ENCODE peak calls at places on chromosomes 2 and 18, in four cellular contexts. V is H1, W is mesenchymal stem cell, A is neuronal stem cell. T is an unnamed sample.

GRCh38 chr2:120142528-120143261 is 80.5 kb downstream of the TMEM185B start:
- DNase-seq in V (no peak), W (no peak), A (no peak), T (no peak)

GRCh38 chr2:240300261-240300821 is 135.1 kb upstream of the GPC1 start:
- DNase-seq in V (no peak), W (no peak), A (no peak), T (peak; percentile 27)

GRCh38 chr2:19358242-19359020 is at the start of gene OSR1:
- DNase-seq in V (no peak), W (peak; percentile 59), A (peak; percentile 84), T (peak; percentile 85)

GRCh38 chr18:48929951-48930713 is 20.6 kb downstream of the SMAD7 start:
- DNase-seq in V (no peak), W (peak; percentile 95), A (no peak), T (no peak)

GRCh38 chr2:109736177-109736827 is 57.8 kb upstream of the RGPD5 start:
- DNase-seq in V (no peak), W (peak; percentile 74), A (peak; percentile 36), T (peak; percentile 55)

GRCh38 chr2:219706823-219707281 is 79.4 kb downstream of the SLC4A3 start:
- DNase-seq in V (no peak), W (no peak), A (no peak), T (no peak)

GRCh38 chr18:8139971-8140406 is 469.2 kb upstream of the RAB12 start:
- DNase-seq in V (no peak), W (no peak), A (no peak), T (no peak)

GRCh38 chr2:8352300-8352699 is 329.6 kb upstream of the ID2 start:
- DNase-seq in V (no peak), W (no peak), A (no peak), T (no peak)

GRCh38 chr2:23900927-23901322 is 26.0 kb downstream of the ATAD2B start:
- DNase-seq in V (no peak), W (peak; percentile 90), A (no peak), T (no peak)

GRCh38 chr2:196821195-196821594 is 12.0 kb upstream of the C2orf66 start:
- DNase-seq in V (no peak), W (peak; percentile 38), A (no peak), T (no peak)

GRCh38 chr18:78992041-78992735 is 12.6 kb downstream of the SALL3 start:
- DNase-seq in V (no peak), W (no peak), A (no peak), T (no peak)

GRCh38 chr2:97267411-97268074 is 154.6 kb downstream of the ANKRD36 start:
- DNase-seq in V (no peak), W (no peak), A (no peak), T (peak; percentile 21)
- H2BK120ac ChIP-seq in V (no peak overlapping the region), W (no peak overlapping the region), A (no peak overlapping the region), T (no peak overlapping the region)

DNA sequence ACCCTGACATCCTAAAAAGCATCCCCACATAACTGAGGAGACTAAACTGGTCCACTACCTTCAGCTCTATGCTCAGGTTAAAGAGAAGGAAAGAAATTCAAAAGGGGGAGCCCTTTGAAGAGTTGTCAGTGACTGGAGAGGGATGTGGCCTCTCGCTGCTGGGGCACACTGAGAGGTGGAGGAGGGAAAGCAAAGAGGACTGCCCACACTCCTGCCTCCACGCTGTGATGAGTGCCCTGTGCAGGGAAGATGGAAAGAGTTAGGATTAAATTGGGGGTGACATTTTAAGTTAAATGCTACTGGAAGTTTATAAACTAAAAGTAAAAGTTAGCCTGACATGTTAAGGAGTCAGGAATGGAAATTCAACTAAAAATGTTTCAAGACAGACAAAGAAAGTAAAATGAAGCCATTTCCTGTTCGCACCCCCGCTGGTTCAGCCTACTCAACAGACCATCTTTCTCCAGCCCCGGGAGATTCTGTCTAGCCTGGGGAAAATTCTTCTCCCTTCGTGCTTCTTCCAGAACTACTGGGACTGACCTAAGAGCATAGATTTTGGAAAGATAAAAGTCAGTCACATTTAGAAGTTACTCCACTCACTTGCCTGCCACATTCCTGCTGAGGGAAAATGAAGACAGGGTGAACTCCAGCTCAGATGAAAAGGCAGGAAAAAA is 17.8 kb upstream of the INO80C start:
- DNase-seq in V (no peak), W (no peak), A (no peak), T (no peak)
- H2BK120ac ChIP-seq in V (no peak overlapping the region), W (no peak overlapping the region), A (no peak overlapping the region), T (no peak overlapping the region)

DNA sequence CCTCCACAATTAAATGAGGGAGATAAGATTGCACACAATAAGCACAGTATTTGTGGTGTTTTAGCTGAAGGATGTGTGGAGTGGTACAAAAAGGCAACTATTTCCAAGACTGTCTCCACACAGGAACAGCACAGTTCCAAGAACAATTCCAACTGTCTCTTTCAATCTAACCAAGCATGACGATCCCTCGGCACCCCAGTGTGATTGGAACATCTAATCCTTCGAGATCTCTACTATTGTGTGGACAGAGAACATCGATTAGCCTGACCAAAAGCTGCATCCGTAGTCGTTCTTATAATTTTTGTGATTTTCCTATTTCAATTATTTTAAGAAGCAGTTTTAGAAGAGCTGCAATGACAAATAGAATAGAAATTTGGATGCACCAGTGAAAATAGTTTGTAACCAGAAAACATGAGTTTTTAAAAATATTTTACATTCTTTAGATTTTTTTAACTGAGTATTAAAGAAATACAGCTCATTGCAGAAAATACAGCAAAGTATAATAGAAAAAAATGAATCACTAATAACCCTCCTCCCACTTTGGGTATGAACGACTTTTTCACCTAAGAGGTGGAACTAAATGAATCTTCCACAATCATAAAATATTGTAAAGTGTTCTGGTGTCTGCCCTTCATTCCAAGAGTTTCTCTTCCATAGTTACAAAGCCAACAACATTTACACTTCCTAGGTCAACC is 76.4 kb upstream of the CABLES1 start:
- DNase-seq in V (no peak), W (no peak), A (no peak), T (no peak)
- H2BK120ac ChIP-seq in V (no peak overlapping the region), W (no peak overlapping the region), A (no peak overlapping the region), T (no peak overlapping the region)

DNA sequence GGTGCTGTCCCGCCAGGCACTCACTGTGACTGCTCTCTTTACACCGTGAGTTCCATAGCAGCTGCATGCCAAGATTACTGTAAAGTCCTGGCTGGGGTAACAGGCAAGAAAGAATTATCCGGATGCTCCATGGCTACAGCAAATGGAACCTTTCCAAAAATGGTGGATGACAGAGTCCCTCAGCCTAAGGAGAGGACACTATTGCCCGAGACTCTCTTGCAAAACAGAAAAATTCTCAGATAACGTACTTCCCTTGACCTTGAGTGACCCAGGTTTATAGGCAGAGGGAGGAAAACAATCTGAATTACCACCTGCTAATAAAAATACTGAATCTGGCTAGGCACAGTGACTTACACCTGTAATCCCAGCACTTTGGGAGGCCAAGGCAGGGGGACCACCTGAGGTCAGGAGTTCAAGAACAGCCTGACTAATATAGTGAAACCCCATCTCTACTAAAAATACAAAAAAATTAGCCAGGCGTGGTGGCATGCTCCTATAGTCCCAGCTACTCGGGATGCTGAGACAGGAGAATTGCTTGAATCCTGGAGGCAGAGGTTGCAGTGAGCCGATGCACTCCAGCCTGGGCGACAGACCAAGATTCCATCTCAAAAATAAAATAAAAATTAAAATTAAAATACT is 4.5 kb downstream of the CYS1 start:
- DNase-seq in V (no peak), W (no peak), A (no peak), T (no peak)
- H2BK120ac ChIP-seq in V (no peak overlapping the region), W (no peak overlapping the region), A (no peak overlapping the region), T (no peak overlapping the region)

DNA sequence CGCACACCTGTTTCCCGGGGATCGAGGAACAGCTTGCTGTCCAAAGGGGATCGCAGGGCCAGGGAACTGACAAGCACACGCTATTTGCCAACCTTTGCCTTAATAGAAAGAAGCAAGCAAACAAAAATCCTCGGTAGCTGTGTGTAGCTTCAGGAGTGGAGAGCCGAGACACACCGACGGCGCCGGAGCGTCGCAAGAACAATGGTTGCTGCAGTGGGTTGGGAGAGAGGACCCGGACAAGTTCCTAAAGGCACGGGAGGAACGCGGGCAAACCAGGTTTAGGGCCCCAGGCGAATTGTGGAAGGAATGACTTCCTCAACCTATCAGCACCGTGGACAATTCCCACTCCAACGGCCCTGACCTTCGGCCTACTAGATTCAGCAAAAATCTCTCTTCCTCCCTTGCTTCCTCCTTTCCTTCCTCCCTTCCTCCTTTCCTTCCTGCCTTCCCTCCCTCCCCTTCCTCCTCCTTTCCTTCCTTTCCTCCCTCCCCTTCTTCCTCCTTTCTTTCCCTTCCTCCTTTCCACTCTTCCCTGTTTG is 4.9 kb upstream of the NEUROD1 start:
- DNase-seq in V (no peak), W (no peak), A (no peak), T (peak; percentile 64)
- H2BK120ac ChIP-seq in V (no peak overlapping the region), W (no peak overlapping the region), A (no peak overlapping the region), T (no peak overlapping the region)

GRCh38 chr2:68847751-68848150 is 23.4 kb downstream of the BMP10 start:
- DNase-seq in V (no peak), W (no peak), A (no peak), T (no peak)
- H2BK120ac ChIP-seq in V (no peak overlapping the region), W (no peak overlapping the region), A (no peak overlapping the region), T (no peak overlapping the region)